ENCODE peak calls at places on chromosome 22, in nine cellular contexts. One of them, this sample, is unnamed.

GRCh38 chr22:21624880-21625791 is 4.7 kb downstream of the YDJC start:
- DNase-seq in fibroblast of lung: no peak
- DNase-seq in GM23338: no peak
- DNase-seq in neural progenitor cell: no peak
- DNase-seq in right lobe of liver: no peak
- DNase-seq in AG04450: no peak
- DNase-seq in IMR-90: no peak
- DNase-seq in pancreas: no peak
- DNase-seq in tibial nerve: no peak
- DNase-seq in this sample: peak; percentile 20

GRCh38 chr22:23183107-23183698 is 2.9 kb downstream of the BCR start:
- DNase-seq in right lobe of liver: no peak
- DNase-seq in fibroblast of lung: peak; percentile 59
- DNase-seq in GM23338: peak; percentile 96
- DNase-seq in IMR-90: peak; percentile 66
- DNase-seq in pancreas: peak; percentile 63
- DNase-seq in AG04450: no peak
- DNase-seq in neural progenitor cell: peak; percentile 96
- DNase-seq in tibial nerve: peak; percentile 63
- DNase-seq in this sample: peak; percentile 89

GRCh38 chr22:42863349-42863911 is 6.4 kb upstream of the ARFGAP3 start:
- DNase-seq in IMR-90: peak; percentile 88
- DNase-seq in neural progenitor cell: no peak
- DNase-seq in tibial nerve: no peak
- DNase-seq in GM23338: no peak
- DNase-seq in fibroblast of lung: peak; percentile 72
- DNase-seq in pancreas: no peak
- DNase-seq in AG04450: peak; percentile 65
- DNase-seq in right lobe of liver: no peak
- DNase-seq in this sample: no peak

GRCh38 chr22:16559056-16559955 is 33.3 kb downstream of the CCT8L2 start:
- DNase-seq in fibroblast of lung: no peak
- DNase-seq in IMR-90: no peak
- DNase-seq in right lobe of liver: no peak
- DNase-seq in GM23338: no peak
- DNase-seq in pancreas: no peak
- DNase-seq in tibial nerve: no peak
- DNase-seq in neural progenitor cell: no peak
- DNase-seq in AG04450: no peak
- DNase-seq in this sample: no peak

GRCh38 chr22:45240137-45240809 is 421 bp downstream of the KIAA0930 start:
- DNase-seq in neural progenitor cell: peak; percentile 43
- DNase-seq in pancreas: no peak
- DNase-seq in IMR-90: no peak
- DNase-seq in fibroblast of lung: no peak
- DNase-seq in right lobe of liver: no peak
- DNase-seq in AG04450: no peak
- DNase-seq in GM23338: peak; percentile 53
- DNase-seq in tibial nerve: no peak
- DNase-seq in this sample: peak; percentile 81

GRCh38 chr22:31945478-31945815 is 1.1 kb downstream of the YWHAH start:
- DNase-seq in fibroblast of lung: no peak
- DNase-seq in IMR-90: no peak
- DNase-seq in pancreas: no peak
- DNase-seq in neural progenitor cell: no peak
- DNase-seq in GM23338: no peak
- DNase-seq in right lobe of liver: no peak
- DNase-seq in AG04450: no peak
- DNase-seq in tibial nerve: no peak
- DNase-seq in this sample: peak; percentile 30

GRCh38 chr22:16960220-16960883 is 47.7 kb downstream of the GAB4 start:
- DNase-seq in GM23338: no peak
- DNase-seq in pancreas: no peak
- DNase-seq in IMR-90: no peak
- DNase-seq in right lobe of liver: no peak
- DNase-seq in fibroblast of lung: no peak
- DNase-seq in AG04450: no peak
- DNase-seq in tibial nerve: no peak
- DNase-seq in neural progenitor cell: no peak
- DNase-seq in this sample: peak; percentile 17

GRCh38 chr22:49735411-49736311 is 92.0 kb downstream of the BRD1 start:
- DNase-seq in right lobe of liver: peak; percentile 36
- DNase-seq in tibial nerve: no peak
- DNase-seq in fibroblast of lung: no peak
- DNase-seq in neural progenitor cell: peak; percentile 88
- DNase-seq in IMR-90: no peak
- DNase-seq in GM23338: no peak
- DNase-seq in pancreas: no peak
- DNase-seq in AG04450: no peak
- DNase-seq in this sample: peak; percentile 95

GRCh38 chr22:41383085-41383484 is 1.3 kb downstream of the TEF start:
- DNase-seq in AG04450: no peak
- DNase-seq in pancreas: no peak
- DNase-seq in right lobe of liver: no peak
- DNase-seq in GM23338: no peak
- DNase-seq in IMR-90: no peak
- DNase-seq in tibial nerve: no peak
- DNase-seq in neural progenitor cell: no peak
- DNase-seq in fibroblast of lung: no peak
- DNase-seq in this sample: no peak

GRCh38 chr22:32079110-32080089 is 36.3 kb downstream of the SLC5A1 start:
- DNase-seq in IMR-90: peak; percentile 68
- DNase-seq in GM23338: peak; percentile 67
- DNase-seq in AG04450: peak; percentile 36
- DNase-seq in neural progenitor cell: no peak
- DNase-seq in fibroblast of lung: peak; percentile 16
- DNase-seq in right lobe of liver: peak; percentile 50
- DNase-seq in pancreas: no peak
- DNase-seq in tibial nerve: no peak
- DNase-seq in this sample: peak; percentile 37

GRCh38 chr22:24429411-24430365 is 2.3 kb downstream of the ADORA2A start:
- DNase-seq in right lobe of liver: no peak
- DNase-seq in IMR-90: peak; percentile 22
- DNase-seq in pancreas: no peak
- DNase-seq in tibial nerve: no peak
- DNase-seq in neural progenitor cell: no peak
- DNase-seq in GM23338: peak; percentile 58
- DNase-seq in fibroblast of lung: no peak
- DNase-seq in AG04450: no peak
- DNase-seq in this sample: peak; percentile 79

GRCh38 chr22:46595545-46595944 is 24.6 kb upstream of the GRAMD4 start:
- DNase-seq in IMR-90: no peak
- DNase-seq in AG04450: no peak
- DNase-seq in fibroblast of lung: no peak
- DNase-seq in neural progenitor cell: peak; percentile 0
- DNase-seq in pancreas: no peak
- DNase-seq in tibial nerve: no peak
- DNase-seq in right lobe of liver: no peak
- DNase-seq in GM23338: no peak
- DNase-seq in this sample: no peak

GRCh38 chr22:31148516-31148915 is 8.2 kb upstream of the PLA2G3 start:
- DNase-seq in IMR-90: peak; percentile 35
- DNase-seq in AG04450: no peak
- DNase-seq in neural progenitor cell: no peak
- DNase-seq in fibroblast of lung: peak; percentile 54
- DNase-seq in right lobe of liver: no peak
- DNase-seq in GM23338: no peak
- DNase-seq in pancreas: no peak
- DNase-seq in tibial nerve: no peak
- DNase-seq in this sample: no peak

GRCh38 chr22:41286639-41287091 is 678 bp upstream of the RANGAP1 start:
- DNase-seq in tibial nerve: peak; percentile 16
- DNase-seq in pancreas: no peak
- DNase-seq in neural progenitor cell: no peak
- DNase-seq in fibroblast of lung: peak; percentile 33
- DNase-seq in IMR-90: peak; percentile 38
- DNase-seq in AG04450: no peak
- DNase-seq in right lobe of liver: peak; percentile 53
- DNase-seq in GM23338: no peak
- DNase-seq in this sample: peak; percentile 11

GRCh38 chr22:17734197-17734596 is 40.1 kb downstream of the BID start:
- DNase-seq in pancreas: no peak
- DNase-seq in GM23338: no peak
- DNase-seq in neural progenitor cell: no peak
- DNase-seq in right lobe of liver: no peak
- DNase-seq in tibial nerve: no peak
- DNase-seq in AG04450: no peak
- DNase-seq in IMR-90: peak; percentile 87
- DNase-seq in fibroblast of lung: no peak
- DNase-seq in this sample: no peak

GRCh38 chr22:31495343-31495742 is 993 bp upstream of the SFI1 start:
- DNase-seq in pancreas: no peak
- DNase-seq in neural progenitor cell: no peak
- DNase-seq in tibial nerve: no peak
- DNase-seq in IMR-90: no peak
- DNase-seq in GM23338: no peak
- DNase-seq in AG04450: no peak
- DNase-seq in fibroblast of lung: no peak
- DNase-seq in right lobe of liver: no peak
- DNase-seq in this sample: no peak

GRCh38 chr22:45430871-45431270 is 17.4 kb downstream of the RIBC2 start:
- DNase-seq in tibial nerve: no peak
- DNase-seq in fibroblast of lung: no peak
- DNase-seq in GM23338: no peak
- DNase-seq in right lobe of liver: no peak
- DNase-seq in AG04450: no peak
- DNase-seq in neural progenitor cell: no peak
- DNase-seq in IMR-90: no peak
- DNase-seq in pancreas: no peak
- DNase-seq in this sample: peak; percentile 30

GRCh38 chr22:42376721-42377177 is 55.5 kb downstream of the NFAM1 start:
- DNase-seq in right lobe of liver: no peak
- DNase-seq in GM23338: peak; percentile 80
- DNase-seq in pancreas: peak; percentile 54
- DNase-seq in tibial nerve: peak; percentile 73
- DNase-seq in neural progenitor cell: peak; percentile 91
- DNase-seq in IMR-90: peak; percentile 19
- DNase-seq in fibroblast of lung: peak; percentile 89
- DNase-seq in AG04450: no peak
- DNase-seq in this sample: peak; percentile 90

DNA sequence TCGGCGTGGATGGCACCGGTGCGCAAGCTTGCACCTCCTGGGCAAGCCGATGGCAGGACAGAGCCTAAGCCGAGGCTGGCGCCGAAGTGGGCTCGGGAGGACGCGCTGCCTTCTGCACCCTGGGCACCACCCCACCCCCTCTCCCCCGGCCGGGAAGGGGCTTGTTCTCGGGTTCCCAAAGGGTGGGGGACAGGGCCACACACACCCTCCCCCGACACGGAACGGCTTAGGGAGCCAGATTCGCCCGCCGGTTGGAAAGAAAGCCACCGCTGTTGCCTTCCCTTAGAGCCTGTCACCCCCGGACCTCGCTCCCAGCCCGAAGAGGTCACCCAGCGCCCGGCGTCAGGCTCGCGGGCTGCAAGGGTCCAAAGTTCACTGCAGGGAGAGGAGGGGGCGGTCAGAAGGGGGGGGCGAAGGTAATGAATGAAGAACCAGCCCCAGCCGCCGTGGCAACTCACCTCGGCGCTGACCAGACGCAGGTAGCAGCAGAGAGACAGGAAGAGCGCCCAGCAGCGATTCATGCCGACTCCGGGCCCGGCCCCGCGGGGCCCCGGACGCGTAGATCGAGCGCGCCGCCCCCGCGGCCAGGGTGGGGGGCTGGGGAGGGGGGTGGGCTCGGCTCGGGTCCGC is 1.2 kb downstream of the PDGFB start:
- DNase-seq in GM23338: peak; percentile 61
- DNase-seq in neural progenitor cell: peak; percentile 53
- DNase-seq in fibroblast of lung: no peak
- DNase-seq in tibial nerve: no peak
- DNase-seq in IMR-90: no peak
- DNase-seq in AG04450: no peak
- DNase-seq in right lobe of liver: peak; percentile 62
- DNase-seq in pancreas: peak; percentile 69
- DNase-seq in this sample: peak; percentile 90
- H3K4me3 ChIP-seq in GM23338: peak overlapping the region; percentile 78
- H3K4me3 ChIP-seq in neural progenitor cell: peak overlapping the region; percentile 61
- H3K4me3 ChIP-seq in fibroblast of lung: no peak overlapping the region
- H3K4me3 ChIP-seq in tibial nerve: peak overlapping the region; percentile 52
- H3K4me3 ChIP-seq in IMR-90: peak overlapping the region; percentile 26
- H3K4me3 ChIP-seq in AG04450: peak overlapping the region; percentile 13
- H3K4me3 ChIP-seq in right lobe of liver: peak overlapping the region; percentile 51
- H3K4me3 ChIP-seq in pancreas: peak overlapping the region; percentile 79
- H3K4me3 ChIP-seq in this sample: peak overlapping the region; percentile 64

GRCh38 chr22:37173709-37174108 is 14.3 kb downstream of the C1QTNF6 start:
- DNase-seq in fibroblast of lung: peak; percentile 75
- DNase-seq in GM23338: no peak
- DNase-seq in pancreas: no peak
- DNase-seq in neural progenitor cell: no peak
- DNase-seq in IMR-90: no peak
- DNase-seq in right lobe of liver: peak; percentile 25
- DNase-seq in AG04450: no peak
- DNase-seq in tibial nerve: peak; percentile 67
- DNase-seq in this sample: no peak
- H3K27me3 ChIP-seq in fibroblast of lung: peaks cover 3% of the 10 kb centered on the region
- H3K27me3 ChIP-seq in GM23338: no peaks in the 10 kb centered on the region
- H3K27me3 ChIP-seq in pancreas: no peaks in the 10 kb centered on the region
- H3K27me3 ChIP-seq in neural progenitor cell: no peaks in the 10 kb centered on the region
- H3K27me3 ChIP-seq in IMR-90: peaks cover 25% of the 10 kb centered on the region
- H3K27me3 ChIP-seq in right lobe of liver: no peaks in the 10 kb centered on the region
- H3K27me3 ChIP-seq in AG04450: peaks cover 21% of the 10 kb centered on the region
- H3K27me3 ChIP-seq in tibial nerve: no peaks in the 10 kb centered on the region
- H3K27me3 ChIP-seq in this sample: no peaks in the 10 kb centered on the region

DNA sequence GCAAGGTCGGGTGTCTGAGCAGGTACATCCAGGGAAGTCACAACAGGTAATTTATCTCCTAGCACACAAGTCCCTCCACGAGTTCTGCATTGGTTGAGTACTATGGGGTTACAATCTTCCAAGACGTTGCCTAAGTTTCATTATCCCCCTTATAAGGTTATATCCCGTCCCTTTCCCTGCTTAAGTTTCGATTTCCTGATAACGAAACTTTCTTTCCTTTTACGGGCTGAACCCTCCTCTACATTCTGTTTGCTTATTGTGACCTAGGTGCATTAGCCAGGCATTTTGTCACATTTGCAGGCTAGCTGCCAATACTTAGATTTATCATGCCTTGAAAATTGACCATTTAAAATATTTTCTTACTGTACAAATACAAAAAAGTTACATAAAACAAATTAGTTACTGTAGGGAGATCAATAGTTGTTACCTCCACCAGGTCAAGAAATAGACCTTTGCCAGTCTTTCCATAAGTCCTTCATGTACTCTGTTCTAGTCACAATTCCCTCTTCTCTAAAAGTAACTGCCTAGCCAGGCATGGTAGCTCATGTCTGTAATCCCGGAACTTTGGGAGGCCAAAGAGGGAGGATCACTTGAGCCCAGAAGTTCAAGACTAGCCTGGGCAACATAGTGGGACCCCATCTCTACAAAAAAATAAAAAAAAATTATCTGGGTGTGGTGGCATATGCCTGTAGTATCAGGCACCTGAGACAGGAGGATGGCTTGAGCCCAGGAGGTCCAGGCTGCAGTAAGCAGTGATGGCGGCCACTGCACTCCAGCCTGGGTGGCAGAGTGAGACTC is 14.3 kb upstream of the PITPNB start:
- DNase-seq in pancreas: no peak
- DNase-seq in right lobe of liver: no peak
- DNase-seq in IMR-90: no peak
- DNase-seq in fibroblast of lung: no peak
- DNase-seq in neural progenitor cell: no peak
- DNase-seq in AG04450: no peak
- DNase-seq in GM23338: no peak
- DNase-seq in tibial nerve: no peak
- DNase-seq in this sample: no peak
- H3K4me3 ChIP-seq in pancreas: peak overlapping the region; percentile 33
- H3K4me3 ChIP-seq in right lobe of liver: peak overlapping the region; percentile 52
- H3K4me3 ChIP-seq in IMR-90: no peak overlapping the region
- H3K4me3 ChIP-seq in fibroblast of lung: no peak overlapping the region
- H3K4me3 ChIP-seq in neural progenitor cell: no peak overlapping the region
- H3K4me3 ChIP-seq in AG04450: no peak overlapping the region
- H3K4me3 ChIP-seq in GM23338: no peak overlapping the region
- H3K4me3 ChIP-seq in tibial nerve: no peak overlapping the region
- H3K4me3 ChIP-seq in this sample: no peak overlapping the region

GRCh38 chr22:29718949-29719893 is 582 bp upstream of the CABP7 start:
- DNase-seq in IMR-90: no peak
- DNase-seq in AG04450: no peak
- DNase-seq in pancreas: no peak
- DNase-seq in neural progenitor cell: no peak
- DNase-seq in GM23338: no peak
- DNase-seq in right lobe of liver: no peak
- DNase-seq in fibroblast of lung: no peak
- DNase-seq in tibial nerve: no peak
- DNase-seq in this sample: no peak
- H3K27me3 ChIP-seq in IMR-90: peaks cover 69% of the 10 kb centered on the region
- H3K27me3 ChIP-seq in AG04450: peaks cover 49% of the 10 kb centered on the region
- H3K27me3 ChIP-seq in pancreas: no peaks in the 10 kb centered on the region
- H3K27me3 ChIP-seq in neural progenitor cell: peaks cover 68% of the 10 kb centered on the region
- H3K27me3 ChIP-seq in GM23338: peaks cover 54% of the 10 kb centered on the region
- H3K27me3 ChIP-seq in right lobe of liver: no peaks in the 10 kb centered on the region
- H3K27me3 ChIP-seq in fibroblast of lung: peaks cover 22% of the 10 kb centered on the region
- H3K27me3 ChIP-seq in tibial nerve: no peaks in the 10 kb centered on the region
- H3K27me3 ChIP-seq in this sample: peaks cover 45% of the 10 kb centered on the region